ENCODE peak calls at places on chromosomes 6 and 20, in seven cellular contexts. X is K562, Z is A549, O is IMR-90, Y is GM12878, C is HepG2, K is H1. T is an unnamed sample.
A peak's percentile ranks its signal among the peaks of the same experiment; 100 is the strongest.

GRCh38 chr6:139256087-139256486 is 35.7 kb downstream of the TXLNB start:
- DNase-seq in X (no peak), Z (no peak), O (peak; percentile 83), Y (no peak), C (no peak), K (no peak), T (no peak)

GRCh38 chr20:34390769-34391447 is 27.8 kb downstream of the ITCH start:
- DNase-seq in X (peak; percentile 35), Z (peak; percentile 96), O (peak; percentile 88), Y (no peak), C (peak; percentile 85), K (peak; percentile 2), T (peak; percentile 85)

GRCh38 chr20:5002077-5002413 is 735 bp upstream of the SLC23A2 start:
- DNase-seq in X (no peak), Z (no peak), O (no peak), Y (no peak), C (no peak), K (no peak), T (no peak)

GRCh38 chr6:136477548-136477947 is 72.7 kb downstream of the MAP7 start:
- DNase-seq in X (no peak), Z (no peak), O (no peak), Y (no peak), C (no peak), K (no peak), T (no peak)

GRCh38 chr20:40781979-40782378 is 92.9 kb upstream of the MAFB start:
- DNase-seq in X (no peak), Z (no peak), O (no peak), Y (no peak), C (no peak), K (no peak), T (no peak)

GRCh38 chr20:5719861-5720401 is 30.3 kb upstream of the SHLD1 start:
- DNase-seq in X (peak; percentile 87), Z (peak; percentile 65), O (peak; percentile 65), Y (no peak), C (peak; percentile 54), K (no peak), T (no peak)

GRCh38 chr6:7173843-7174503 is 66.2 kb downstream of the RREB1 start:
- DNase-seq in X (peak; percentile 91), Z (no peak), O (no peak), Y (no peak), C (no peak), K (no peak), T (no peak)

GRCh38 chr20:32516583-32516982 is 68.5 kb downstream of the NOL4L start:
- DNase-seq in X (no peak), Z (no peak), O (no peak), Y (no peak), C (no peak), K (no peak), T (no peak)

GRCh38 chr6:107827541-107827940 is 3.4 kb upstream of the SCML4 start:
- DNase-seq in X (no peak), Z (no peak), O (no peak), Y (no peak), C (no peak), K (no peak), T (no peak)

GRCh38 chr20:24786646-24787045 is 162.4 kb upstream of the CST7 start:
- DNase-seq in X (no peak), Z (no peak), O (no peak), Y (no peak), C (no peak), K (no peak), T (no peak)

GRCh38 chr6:120274547-120274946 is 925.0 kb upstream of the MAN1A1 start:
- DNase-seq in X (no peak), Z (no peak), O (no peak), Y (peak; percentile 9), C (no peak), K (no peak), T (no peak)

GRCh38 chr20:34595377-34596184 is 37.1 kb downstream of the MAP1LC3A start:
- DNase-seq in X (no peak), Z (no peak), O (no peak), Y (no peak), C (no peak), K (no peak), T (no peak)

GRCh38 chr6:15320683-15321082 is 74.8 kb downstream of the JARID2 start:
- DNase-seq in X (no peak), Z (peak; percentile 36), O (peak; percentile 54), Y (no peak), C (no peak), K (no peak), T (no peak)

GRCh38 chr20:10240655-10241054 is 22.0 kb downstream of the SNAP25 start:
- DNase-seq in X (no peak), Z (no peak), O (no peak), Y (no peak), C (no peak), K (no peak), T (no peak)

GRCh38 chr6:105545947-105546710 is 143.2 kb upstream of the PREP start:
- DNase-seq in X (no peak), Z (peak; percentile 75), O (peak; percentile 63), Y (no peak), C (no peak), K (no peak), T (no peak)

GRCh38 chr20:57393321-57394086 is 2.3 kb downstream of the RBM38 start:
- DNase-seq in X (no peak), Z (no peak), O (no peak), Y (no peak), C (no peak), K (no peak), T (no peak)

DNA sequence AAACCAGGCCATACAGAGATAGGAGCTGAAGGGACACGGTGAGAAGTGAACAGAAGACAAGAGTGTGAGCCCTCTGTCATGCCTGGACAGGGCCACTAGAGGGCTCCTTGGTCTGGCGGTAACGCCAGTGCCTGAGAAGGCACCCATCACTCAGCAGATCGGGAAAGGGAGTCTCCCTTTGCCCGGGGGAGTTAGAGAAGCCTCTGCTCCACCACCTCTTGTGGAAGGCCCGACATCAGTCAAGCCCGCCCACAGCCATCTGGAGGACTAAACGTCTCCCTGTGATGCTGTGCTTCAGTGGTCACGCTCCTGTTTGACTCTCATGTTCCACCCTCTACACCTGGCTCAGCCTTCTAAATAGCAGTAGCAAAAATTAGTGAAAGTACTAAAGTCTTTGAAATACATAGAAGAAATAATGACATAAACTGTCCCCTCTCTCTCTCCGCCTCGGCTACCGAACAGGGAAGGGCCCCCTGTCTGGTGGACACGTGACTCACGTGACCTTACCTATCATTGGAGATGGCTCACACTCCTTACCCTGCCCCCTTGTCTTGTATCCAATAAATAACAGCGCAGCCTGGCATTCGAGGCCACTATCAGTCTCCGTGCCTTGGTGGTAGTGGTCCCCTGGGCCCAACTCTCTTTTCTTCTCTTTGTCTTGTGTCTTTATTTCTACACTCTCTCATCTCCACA is 66.7 kb downstream of the RPP21 start:
- DNase-seq in X (peak; percentile 33), Z (peak; percentile 51), O (peak; percentile 36), Y (no peak), C (peak; percentile 52), K (peak; percentile 51), T (peak; percentile 61)
- TF ChIP-seq CEBPB in X (no peak), Z (no peak), O (no peak), Y (no peak), C (no peak), K (no peak), T (no peak)

GRCh38 chr6:121434037-121434770 is 1.2 kb upstream of the GJA1 start:
- DNase-seq in X (no peak), Z (peak; percentile 28), O (peak; percentile 28), Y (no peak), C (no peak), K (no peak), T (no peak)

GRCh38 chr6:121435444-121436069 is at the start of gene GJA1:
- DNase-seq in X (no peak), Z (peak; percentile 79), O (peak; percentile 86), Y (no peak), C (no peak), K (peak; percentile 67), T (no peak)

GRCh38 chr6:121436172-121436965 is 923 bp downstream of the GJA1 start:
- DNase-seq in X (no peak), Z (peak; percentile 14), O (no peak), Y (no peak), C (no peak), K (no peak), T (no peak)

GRCh38 chr6:121426686-121427085 is 8.8 kb upstream of the GJA1 start:
- DNase-seq in X (no peak), Z (no peak), O (no peak), Y (no peak), C (no peak), K (no peak), T (no peak)

DNA sequence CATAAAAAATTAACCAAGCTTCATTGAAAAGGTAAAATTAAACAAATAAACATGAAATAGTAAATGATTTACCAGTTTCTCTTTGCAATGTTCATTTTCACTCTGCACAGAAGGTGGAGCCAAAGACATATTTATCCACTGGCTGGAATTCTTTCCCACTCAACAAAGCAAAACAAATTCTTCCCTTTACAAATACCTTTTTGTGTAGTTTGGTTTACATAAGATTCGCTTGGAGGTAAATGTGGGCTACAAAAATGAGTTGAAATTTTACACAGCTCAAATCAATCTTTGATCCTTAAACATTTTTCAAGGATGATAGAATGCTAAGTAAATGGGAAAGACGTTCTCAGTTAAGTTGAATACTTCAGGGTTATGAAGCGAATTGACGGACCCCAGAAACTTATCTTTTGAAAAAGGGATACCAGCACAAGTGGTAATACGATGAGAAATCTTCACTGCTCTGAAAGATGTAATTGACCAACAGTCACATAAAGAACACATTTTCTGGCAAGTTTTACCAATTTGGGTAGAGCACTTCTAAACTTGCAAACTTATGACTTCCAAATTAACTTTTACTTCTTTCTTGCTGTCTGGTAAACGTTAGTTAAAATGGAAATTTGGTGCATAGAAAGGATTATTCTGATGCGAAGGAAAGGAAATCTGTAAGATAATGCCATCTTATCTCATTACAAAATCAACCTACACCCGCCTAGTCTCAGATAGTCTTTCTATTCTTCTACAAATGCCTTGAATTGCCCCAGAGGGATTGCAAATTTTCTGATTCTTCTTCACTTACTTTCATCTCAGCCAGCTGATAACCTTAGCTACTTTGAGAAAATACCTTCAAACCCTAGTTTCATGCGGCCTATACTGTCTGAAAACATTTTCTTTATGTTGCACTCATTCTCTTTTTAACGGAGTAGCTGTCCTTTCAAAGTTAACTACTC is 4.7 kb upstream of the GJA1 start:
- DNase-seq in X (no peak), Z (peak; percentile 59), O (peak; percentile 54), Y (no peak), C (peak; percentile 62), K (no peak), T (peak; percentile 29)
- TF ChIP-seq CEBPB in X (no peak), Z (no peak), O (no peak), Y (no peak), C (no peak), K (peak; percentile 31), T (no peak)

GRCh38 chr6:37705239-37706051 is 7.8 kb upstream of the MDGA1 start:
- DNase-seq in X (peak; percentile 88), Z (peak; percentile 77), O (peak; percentile 73), Y (peak; percentile 30), C (no peak), K (peak; percentile 67), T (no peak)
- TF ChIP-seq CEBPB in X (no peak), Z (no peak), O (no peak), Y (no peak), C (no peak), K (no peak), T (no peak)

GRCh38 chr6:958531-958930 is 265.6 kb upstream of the EXOC2 start:
- DNase-seq in X (no peak), Z (peak; percentile 1), O (peak; percentile 89), Y (no peak), C (no peak), K (no peak), T (no peak)

GRCh38 chr6:960356-960755 is 267.4 kb upstream of the EXOC2 start:
- DNase-seq in X (no peak), Z (no peak), O (peak; percentile 6), Y (no peak), C (no peak), K (no peak), T (no peak)

GRCh38 chr6:963456-963855 is 270.5 kb upstream of the EXOC2 start:
- DNase-seq in X (no peak), Z (peak; percentile 3), O (no peak), Y (no peak), C (no peak), K (no peak), T (no peak)

GRCh38 chr6:961407-961930 is 268.5 kb upstream of the EXOC2 start:
- DNase-seq in X (no peak), Z (no peak), O (no peak), Y (no peak), C (no peak), K (no peak), T (no peak)
- TF ChIP-seq CEBPB in X (no peak), Z (no peak), O (no peak), Y (no peak), C (no peak), K (no peak), T (no peak)